ENCODE peak calls at places on chromosomes 6 and 20, in eight cellular contexts. D is transverse colon, L is heart right ventricle, J is ascending aorta, V is tibial nerve, H is heart left ventricle, I is astrocyte, A is tibial artery. O is an unnamed sample.

GRCh38 chr6:6711832-6712231 is 123.3 kb downstream of the LY86 start:
- DNase-seq in D (no peak), L (no peak), J (no peak), V (no peak), H (no peak), I (no peak), A (no peak), O (no peak)

GRCh38 chr6:117169781-117170281 is 95.5 kb upstream of the VGLL2 start:
- DNase-seq in D (no peak), L (no peak), J (no peak), V (no peak), H (no peak), I (no peak), A (no peak), O (no peak)

GRCh38 chr6:15062311-15063252 is 183.3 kb upstream of the JARID2 start:
- DNase-seq in D (no peak), L (no peak), J (no peak), V (no peak), H (no peak), I (peak), A (no peak), O (peak)

GRCh38 chr6:20246107-20246506 is 33.8 kb upstream of the MBOAT1 start:
- DNase-seq in D (no peak), L (no peak), J (no peak), V (no peak), H (no peak), I (no peak), A (no peak), O (no peak)

GRCh38 chr6:47303383-47303782 is 6.3 kb downstream of the TNFRSF21 start:
- DNase-seq in D (no peak), L (no peak), J (no peak), V (no peak), H (no peak), I (no peak), A (no peak), O (no peak)

GRCh38 chr6:111993342-111993741 is 60.6 kb upstream of the CCN6 start:
- DNase-seq in D (no peak), L (no peak), J (no peak), V (no peak), H (no peak), I (no peak), A (no peak), O (no peak)

GRCh38 chr6:15335385-15335784 is 89.5 kb downstream of the JARID2 start:
- DNase-seq in D (no peak), L (no peak), J (no peak), V (no peak), H (no peak), I (no peak), A (no peak), O (no peak)

GRCh38 chr20:29878281-29878741 is 1379.2 kb upstream of the DEFB115 start:
- DNase-seq in D (peak), L (peak), J (no peak), V (no peak), H (no peak), I (no peak), A (no peak), O (no peak)

GRCh38 chr20:47360207-47360488 is 3.6 kb upstream of the ZMYND8 start:
- DNase-seq in D (peak), L (no peak), J (peak), V (peak), H (no peak), I (no peak), A (peak), O (peak)

GRCh38 chr20:17273711-17274110 is 46.9 kb downstream of the PCSK2 start:
- DNase-seq in D (no peak), L (no peak), J (no peak), V (no peak), H (no peak), I (no peak), A (no peak), O (no peak)

GRCh38 chr20:45878076-45878731 is 2.8 kb upstream of the ZSWIM1 start:
- DNase-seq in D (no peak), L (no peak), J (no peak), V (no peak), H (no peak), I (no peak), A (no peak), O (no peak)

GRCh38 chr6:4957521-4958231 is 46.2 kb downstream of the RPP40 start:
- DNase-seq in D (no peak), L (no peak), J (no peak), V (no peak), H (no peak), I (no peak), A (no peak), O (no peak)

GRCh38 chr20:1204547-1204946 is 1.3 kb downstream of the C20orf202 start:
- DNase-seq in D (no peak), L (peak), J (no peak), V (no peak), H (no peak), I (no peak), A (no peak), O (no peak)

GRCh38 chr6:131205891-131206290 is 70.6 kb downstream of the AKAP7 start:
- DNase-seq in D (no peak), L (no peak), J (no peak), V (no peak), H (no peak), I (no peak), A (no peak), O (no peak)

GRCh38 chr6:150140236-150140969 is 2.4 kb upstream of the PPP1R14C start:
- DNase-seq in D (no peak), L (no peak), J (no peak), V (no peak), H (no peak), I (no peak), A (no peak), O (no peak)

GRCh38 chr6:23329091-23329490 is 759.7 kb downstream of the HDGFL1 start:
- DNase-seq in D (no peak), L (no peak), J (no peak), V (no peak), H (no peak), I (no peak), A (no peak), O (no peak)

GRCh38 chr20:51417745-51418529 is 124.6 kb downstream of the NFATC2 start:
- DNase-seq in D (no peak), L (no peak), J (no peak), V (no peak), H (no peak), I (no peak), A (no peak), O (no peak)

GRCh38 chr6:84065718-84066290 is 32.2 kb downstream of the MRAP2 start:
- DNase-seq in D (no peak), L (no peak), J (peak), V (no peak), H (no peak), I (peak), A (no peak), O (no peak)

GRCh38 chr6:143941852-143942627 is 66.0 kb downstream of the PLAGL1 start:
- DNase-seq in D (peak), L (peak), J (no peak), V (peak), H (peak), I (peak), A (peak), O (no peak)

GRCh38 chr6:124858564-124858963 is 103.7 kb upstream of the RNF217 start:
- DNase-seq in D (no peak), L (no peak), J (no peak), V (no peak), H (no peak), I (no peak), A (no peak), O (no peak)

GRCh38 chr6:20978176-20978614 is 443.9 kb downstream of the CDKAL1 start:
- DNase-seq in D (no peak), L (no peak), J (no peak), V (no peak), H (no peak), I (peak), A (no peak), O (no peak)

GRCh38 chr6:152695317-152696043 is 2.2 kb upstream of the MYCT1 start:
- DNase-seq in D (no peak), L (no peak), J (no peak), V (no peak), H (no peak), I (no peak), A (no peak), O (no peak)

GRCh38 chr6:129903082-129903481 is 42.0 kb upstream of the TMEM244 start:
- DNase-seq in D (no peak), L (no peak), J (no peak), V (no peak), H (no peak), I (no peak), A (no peak), O (no peak)

GRCh38 chr6:2524090-2524489 is 226.6 kb downstream of the MYLK4 start:
- DNase-seq in D (no peak), L (no peak), J (no peak), V (no peak), H (no peak), I (no peak), A (no peak), O (no peak)

GRCh38 chr20:17863577-17864292 is 104.9 kb downstream of the SNX5 start:
- DNase-seq in D (peak), L (peak), J (peak), V (peak), H (peak), I (peak), A (no peak), O (no peak)

GRCh38 chr6:170056329-170056728 is 234.5 kb downstream of the DLL1 start:
- DNase-seq in D (peak), L (no peak), J (no peak), V (no peak), H (peak), I (no peak), A (peak), O (no peak)

GRCh38 chr6:34243901-34244884 is 4.6 kb downstream of the SMIM29 start:
- DNase-seq in D (peak), L (peak), J (peak), V (peak), H (peak), I (peak), A (peak), O (peak)

GRCh38 chr6:149457316-149457884 is 27.4 kb downstream of the ZC3H12D start:
- DNase-seq in D (no peak), L (no peak), J (no peak), V (no peak), H (no peak), I (no peak), A (no peak), O (no peak)

GRCh38 chr20:17928633-17929311 is 39.8 kb downstream of the SNX5 start:
- DNase-seq in D (peak), L (no peak), J (no peak), V (no peak), H (no peak), I (no peak), A (no peak), O (no peak)

GRCh38 chr20:47872341-47872740 is 87.1 kb upstream of the SULF2 start:
- DNase-seq in D (no peak), L (no peak), J (no peak), V (no peak), H (no peak), I (peak), A (no peak), O (no peak)

GRCh38 chr6:34922177-34922663 is 33.2 kb downstream of the ANKS1A start:
- DNase-seq in D (no peak), L (no peak), J (no peak), V (no peak), H (no peak), I (peak), A (no peak), O (no peak)

GRCh38 chr6:92479821-92480220 is 939.5 kb downstream of the EPHA7 start:
- DNase-seq in D (no peak), L (no peak), J (no peak), V (no peak), H (no peak), I (peak), A (no peak), O (no peak)

GRCh38 chr20:10674684-10675455 is 1.1 kb upstream of the JAG1 start:
- DNase-seq in D (peak), L (peak), J (peak), V (peak), H (peak), I (no peak), A (peak), O (peak)

GRCh38 chr6:44696099-44696498 is 308.6 kb downstream of the CDC5L start:
- DNase-seq in D (no peak), L (no peak), J (no peak), V (no peak), H (no peak), I (peak), A (no peak), O (no peak)

GRCh38 chr20:44691424-44692423 is 23.4 kb upstream of the CCN5 start:
- DNase-seq in D (no peak), L (peak), J (peak), V (peak), H (peak), I (peak), A (peak), O (peak)

GRCh38 chr20:49591217-49591865 is 23.4 kb upstream of the PTGIS start:
- DNase-seq in D (no peak), L (no peak), J (no peak), V (no peak), H (no peak), I (peak), A (no peak), O (no peak)

GRCh38 chr6:73134588-73134987 is 90.7 kb downstream of the KHDC1L start:
- DNase-seq in D (peak), L (no peak), J (no peak), V (no peak), H (no peak), I (no peak), A (no peak), O (peak)

GRCh38 chr20:32470025-32470861 is 112.1 kb downstream of the ASXL1 start:
- DNase-seq in D (peak), L (peak), J (no peak), V (no peak), H (peak), I (peak), A (no peak), O (no peak)

DNA sequence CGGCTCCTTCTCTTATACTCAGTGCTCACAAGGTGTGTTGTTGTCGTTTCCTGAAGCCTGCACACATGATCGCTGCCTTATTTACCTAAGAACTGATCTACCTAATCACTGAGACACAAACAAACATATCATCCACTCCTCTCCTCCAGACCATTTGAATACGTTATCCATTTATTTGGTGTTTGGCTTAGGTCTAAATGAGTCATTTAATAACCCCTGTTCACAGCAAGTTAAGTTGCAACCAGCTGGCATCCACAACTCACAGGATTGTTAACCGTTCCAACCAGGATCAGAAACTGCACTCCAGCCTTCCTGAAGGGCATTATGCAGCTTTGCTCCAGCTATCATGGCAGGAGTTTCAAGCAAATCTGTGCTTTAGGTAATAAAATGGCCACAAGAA is 511.1 kb upstream of the MAP3K7 start:
- DNase-seq in D (no peak), L (no peak), J (no peak), V (no peak), H (no peak), I (no peak), A (no peak), O (no peak)
- H3K27ac ChIP-seq in D (no peak), L (no peak), J (no peak), V (no peak), H (no peak), I (no peak), A (no peak), O (no peak)

GRCh38 chr6:29461021-29461814 is 4.3 kb downstream of the OR2H1 start:
- DNase-seq in D (no peak), L (no peak), J (no peak), V (no peak), H (no peak), I (no peak), A (no peak), O (no peak)
- H3K4me3 ChIP-seq in D (no peak), L (no peak), J (no peak), V (no peak), H (no peak), I (no peak), A (no peak), O (no peak)

DNA sequence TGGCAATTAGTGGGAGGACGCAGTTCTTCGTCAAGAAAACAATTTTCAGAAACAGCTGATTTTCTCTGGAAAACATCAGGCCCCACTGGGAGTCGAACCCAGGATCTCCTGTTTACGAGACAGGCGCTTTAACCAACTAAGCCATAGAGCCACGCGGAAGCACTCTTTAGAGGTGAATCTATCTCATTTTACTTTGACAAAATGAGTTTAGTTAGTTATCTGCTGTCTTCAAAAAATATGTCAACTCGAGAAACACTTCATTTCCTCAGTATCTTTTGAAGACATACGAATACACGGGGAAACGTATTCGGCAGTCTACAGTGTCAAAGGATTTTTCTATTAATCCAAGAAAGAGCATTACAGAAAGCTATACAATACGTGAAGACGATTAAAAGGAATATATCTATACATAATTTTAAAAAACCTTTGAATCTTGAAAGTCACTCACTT is 26.7 kb downstream of the GPX6 start:
- DNase-seq in D (no peak), L (no peak), J (no peak), V (peak), H (no peak), I (peak), A (no peak), O (no peak)
- H3K27ac ChIP-seq in D (no peak), L (no peak), J (no peak), V (peak), H (no peak), I (no peak), A (no peak), O (no peak)

DNA sequence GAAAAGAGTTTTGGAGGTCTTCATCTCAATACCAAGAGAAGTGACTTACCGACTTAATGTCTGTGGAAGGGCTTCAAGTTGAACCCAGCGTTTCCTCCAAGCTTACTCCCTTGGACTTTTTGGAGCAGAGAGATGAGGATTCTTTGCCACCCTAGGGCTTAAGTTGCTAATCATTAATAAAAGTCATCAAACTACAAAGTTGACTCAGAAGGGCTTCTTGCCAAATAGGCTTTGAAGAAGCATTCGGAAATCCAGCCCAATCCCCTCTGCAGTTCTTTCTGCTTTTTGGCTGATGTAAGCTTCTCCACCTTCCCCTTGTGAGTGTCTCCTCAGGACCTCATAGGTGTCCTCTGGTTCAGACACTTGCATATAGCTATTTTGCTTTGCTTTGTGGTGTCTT is at the start of gene SLC17A3:
- DNase-seq in D (no peak), L (no peak), J (no peak), V (no peak), H (no peak), I (no peak), A (no peak), O (no peak)
- H3K4me3 ChIP-seq in D (no peak), L (no peak), J (no peak), V (no peak), H (no peak), I (no peak), A (no peak), O (no peak)

O was measured in gastrocnemius medialis.